ENCODE peak calls at places on chromosomes 2 and 18, in eight cellular contexts. D is GM23248, W is neural progenitor cell, H is OCI-LY7, C is SK-N-SH, B is HCT116, M is GM23338, Z is hepatocyte. U is an unnamed sample.

GRCh38 chr2:241123816-241124536 is 21.9 kb upstream of the MTERF4 start:
- DNase-seq in D (peak), W (no peak), H (no peak), C (no peak), B (no peak), M (no peak), Z (no peak), U (no peak)

GRCh38 chr2:84652430-84652829 is 136.1 kb downstream of the DNAH6 start:
- DNase-seq in D (no peak), W (no peak), H (no peak), C (no peak), B (no peak), M (no peak), Z (no peak), U (no peak)

GRCh38 chr18:49813071-49813320 is 337 bp downstream of the ACAA2 start:
- DNase-seq in D (peak), W (peak), H (peak), C (no peak), B (no peak), M (peak), Z (peak), U (no peak)

GRCh38 chr2:187994464-187995331 is 297.0 kb upstream of the GULP1 start:
- DNase-seq in D (peak), W (no peak), H (no peak), C (peak), B (no peak), M (no peak), Z (peak), U (no peak)

GRCh38 chr2:120678926-120679325 is 56.7 kb upstream of the GLI2 start:
- DNase-seq in D (no peak), W (no peak), H (no peak), C (no peak), B (no peak), M (no peak), Z (no peak), U (no peak)

GRCh38 chr2:237932731-237933131 is 34.1 kb upstream of the UBE2F start:
- DNase-seq in D (peak), W (no peak), H (no peak), C (no peak), B (no peak), M (no peak), Z (no peak), U (peak)

GRCh38 chr2:152525277-152525838 is 190.4 kb downstream of the FMNL2 start:
- DNase-seq in D (peak), W (no peak), H (no peak), C (no peak), B (no peak), M (no peak), Z (no peak), U (peak)

GRCh38 chr2:37326866-37327634 is 2.4 kb upstream of the PRKD3 start:
- DNase-seq in D (peak), W (no peak), H (no peak), C (no peak), B (no peak), M (no peak), Z (no peak), U (no peak)

GRCh38 chr2:51153236-51153635 is 121.3 kb upstream of the NRXN1 start:
- DNase-seq in D (no peak), W (no peak), H (no peak), C (no peak), B (no peak), M (no peak), Z (no peak), U (no peak)

GRCh38 chr2:121694398-121695178 is 42.1 kb downstream of the NIFK start:
- DNase-seq in D (peak), W (no peak), H (no peak), C (no peak), B (no peak), M (no peak), Z (no peak), U (peak)

GRCh38 chr2:238846503-238847431 is 1.1 kb upstream of the TWIST2 start:
- DNase-seq in D (peak), W (peak), H (no peak), C (no peak), B (no peak), M (peak), Z (peak), U (no peak)

GRCh38 chr2:74290466-74291216 is 52.6 kb downstream of the SLC4A5 start:
- DNase-seq in D (no peak), W (no peak), H (peak), C (no peak), B (no peak), M (no peak), Z (no peak), U (no peak)

GRCh38 chr2:240799183-240799740 is 20.8 kb downstream of the KIF1A start:
- DNase-seq in D (no peak), W (no peak), H (no peak), C (no peak), B (no peak), M (no peak), Z (no peak), U (no peak)

GRCh38 chr2:230868947-230869690 is 4.4 kb downstream of the ITM2C start:
- DNase-seq in D (no peak), W (peak), H (no peak), C (peak), B (no peak), M (peak), Z (no peak), U (no peak)

GRCh38 chr2:36165132-36165531 is 190.4 kb upstream of the CRIM1 start:
- DNase-seq in D (no peak), W (no peak), H (no peak), C (no peak), B (no peak), M (no peak), Z (no peak), U (no peak)

GRCh38 chr2:165313448-165313847 is 74.2 kb downstream of the SCN2A start:
- DNase-seq in D (no peak), W (no peak), H (no peak), C (no peak), B (no peak), M (no peak), Z (no peak), U (no peak)

GRCh38 chr2:181741756-181742155 is 61.4 kb upstream of the NEUROD1 start:
- DNase-seq in D (peak), W (no peak), H (no peak), C (no peak), B (no peak), M (no peak), Z (no peak), U (peak)

GRCh38 chr2:95275151-95275515 is 884 bp downstream of the PROM2 start:
- DNase-seq in D (no peak), W (no peak), H (no peak), C (no peak), B (no peak), M (no peak), Z (no peak), U (no peak)

GRCh38 chr2:158688722-158689121 is 106.4 kb upstream of the DAPL1 start:
- DNase-seq in D (peak), W (no peak), H (no peak), C (no peak), B (no peak), M (peak), Z (no peak), U (peak)

GRCh38 chr2:216064014-216064630 is 17.5 kb downstream of the PECR start:
- DNase-seq in D (peak), W (peak), H (no peak), C (no peak), B (no peak), M (peak), Z (no peak), U (no peak)

GRCh38 chr2:148978026-148978685 is 60.3 kb upstream of the LYPD6B start:
- DNase-seq in D (no peak), W (peak), H (peak), C (no peak), B (no peak), M (peak), Z (no peak), U (no peak)

GRCh38 chr2:54024576-54024975 is 53.8 kb upstream of the PSME4 start:
- DNase-seq in D (no peak), W (no peak), H (no peak), C (no peak), B (no peak), M (no peak), Z (no peak), U (no peak)

GRCh38 chr2:207416936-207417718 is 112.6 kb upstream of the CREB1 start:
- DNase-seq in D (peak), W (no peak), H (no peak), C (no peak), B (no peak), M (no peak), Z (no peak), U (peak)

GRCh38 chr2:165010556-165010955 is 55.2 kb upstream of the SLC38A11 start:
- DNase-seq in D (no peak), W (no peak), H (no peak), C (no peak), B (no peak), M (no peak), Z (no peak), U (no peak)

GRCh38 chr18:332007-332406 is 64.2 kb upstream of the THOC1 start:
- DNase-seq in D (no peak), W (no peak), H (no peak), C (no peak), B (no peak), M (no peak), Z (no peak), U (no peak)

GRCh38 chr18:4236940-4237686 is 218.0 kb downstream of the DLGAP1 start:
- DNase-seq in D (no peak), W (peak), H (no peak), C (no peak), B (no peak), M (peak), Z (no peak), U (no peak)

GRCh38 chr2:84906108-84906899 is 848 bp downstream of the TMSB10 start:
- DNase-seq in D (peak), W (peak), H (no peak), C (peak), B (no peak), M (no peak), Z (peak), U (no peak)

GRCh38 chr2:109270758-109271305 is 141.8 kb downstream of the SH3RF3 start:
- DNase-seq in D (no peak), W (no peak), H (no peak), C (no peak), B (no peak), M (no peak), Z (peak), U (peak)

GRCh38 chr18:5075297-5075696 is 121.8 kb downstream of the AKAIN1 start:
- DNase-seq in D (no peak), W (no peak), H (no peak), C (no peak), B (no peak), M (no peak), Z (no peak), U (no peak)

GRCh38 chr2:128408349-128409305 is 90.0 kb upstream of the HS6ST1 start:
- DNase-seq in D (peak), W (no peak), H (no peak), C (peak), B (no peak), M (no peak), Z (no peak), U (peak)

GRCh38 chr2:217900010-217900779 is 102.6 kb downstream of the TNS1 start:
- DNase-seq in D (peak), W (no peak), H (no peak), C (no peak), B (no peak), M (peak), Z (peak), U (peak)

GRCh38 chr2:137921062-137921461 is 43.2 kb upstream of the HNMT start:
- DNase-seq in D (no peak), W (no peak), H (no peak), C (no peak), B (no peak), M (no peak), Z (no peak), U (no peak)

GRCh38 chr2:227870710-227871374 is 589 bp upstream of the DAW1 start:
- DNase-seq in D (peak), W (no peak), H (no peak), C (no peak), B (no peak), M (peak), Z (peak), U (peak)

GRCh38 chr2:9167718-9168657 is 38.6 kb upstream of the ASAP2 start:
- DNase-seq in D (no peak), W (peak), H (no peak), C (no peak), B (no peak), M (no peak), Z (peak), U (no peak)

GRCh38 chr2:64922482-64923384 is 66.5 kb upstream of the SLC1A4 start:
- DNase-seq in D (no peak), W (peak), H (peak), C (no peak), B (no peak), M (peak), Z (no peak), U (no peak)

GRCh38 chr2:24077879-24078278 is 1.8 kb upstream of the SF3B6 start:
- DNase-seq in D (no peak), W (no peak), H (no peak), C (no peak), B (no peak), M (no peak), Z (no peak), U (no peak)

GRCh38 chr2:230230087-230230486 is 4.6 kb downstream of the SP140 start:
- DNase-seq in D (peak), W (no peak), H (no peak), C (no peak), B (no peak), M (peak), Z (no peak), U (peak)

GRCh38 chr2:27453968-27454367 is 11.8 kb downstream of the KRTCAP3 start:
- DNase-seq in D (no peak), W (no peak), H (no peak), C (no peak), B (no peak), M (peak), Z (no peak), U (no peak)

GRCh38 chr2:197782121-197782520 is 3.0 kb downstream of the BOLL start:
- DNase-seq in D (no peak), W (no peak), H (no peak), C (no peak), B (no peak), M (no peak), Z (no peak), U (no peak)

GRCh38 chr2:144530596-144530995 is 10.7 kb upstream of the ZEB2 start:
- DNase-seq in D (no peak), W (no peak), H (no peak), C (no peak), B (no peak), M (no peak), Z (no peak), U (peak)
- H3K4me3 ChIP-seq in D (no peak), W (no peak), H (no peak), C (no peak), B (no peak), M (no peak), Z (no peak), U (peak)

DNA sequence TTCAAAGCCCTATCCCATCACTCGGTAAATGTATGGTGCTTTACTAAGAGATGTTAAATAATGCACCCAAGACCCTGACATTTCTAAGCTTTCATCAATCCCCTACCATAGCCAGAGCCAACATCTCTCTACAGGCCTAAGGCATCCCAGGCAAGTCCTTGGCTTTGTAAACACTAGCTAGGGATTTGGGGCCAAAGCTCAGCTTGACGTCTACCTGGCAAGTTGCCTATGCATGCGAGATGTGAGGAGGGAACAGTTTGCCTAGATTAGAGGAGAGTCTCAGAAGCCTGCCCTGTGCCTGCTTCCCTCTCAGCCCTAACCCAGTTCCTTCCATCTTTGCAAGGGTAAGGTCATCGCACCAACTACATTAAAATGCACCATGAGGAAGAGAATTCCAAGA is 221.5 kb upstream of the NCKAP5 start:
- DNase-seq in D (no peak), W (no peak), H (no peak), C (no peak), B (no peak), M (no peak), Z (peak), U (no peak)
- TF ChIP-seq EZH2phosphoT487 in D (no peak), W (no peak), H (no peak), C (no peak), B (no peak), M (no peak), Z (no peak), U (no peak)

GRCh38 chr2:62504657-62505056 is 1.3 kb downstream of the TMEM17 start:
- DNase-seq in D (no peak), W (no peak), H (no peak), C (no peak), B (no peak), M (no peak), Z (no peak), U (no peak)

GRCh38 chr2:62501794-62502500 is 4.0 kb downstream of the TMEM17 start:
- DNase-seq in D (peak), W (no peak), H (no peak), C (peak), B (no peak), M (no peak), Z (no peak), U (peak)

GRCh38 chr2:62505649-62506420 is at the start of gene TMEM17:
- DNase-seq in D (peak), W (peak), H (peak), C (peak), B (peak), M (peak), Z (peak), U (peak)

GRCh38 chr2:62506421-62506750 is 391 bp upstream of the TMEM17 start:
- DNase-seq in D (no peak), W (no peak), H (no peak), C (no peak), B (no peak), M (no peak), Z (no peak), U (no peak)

DNA sequence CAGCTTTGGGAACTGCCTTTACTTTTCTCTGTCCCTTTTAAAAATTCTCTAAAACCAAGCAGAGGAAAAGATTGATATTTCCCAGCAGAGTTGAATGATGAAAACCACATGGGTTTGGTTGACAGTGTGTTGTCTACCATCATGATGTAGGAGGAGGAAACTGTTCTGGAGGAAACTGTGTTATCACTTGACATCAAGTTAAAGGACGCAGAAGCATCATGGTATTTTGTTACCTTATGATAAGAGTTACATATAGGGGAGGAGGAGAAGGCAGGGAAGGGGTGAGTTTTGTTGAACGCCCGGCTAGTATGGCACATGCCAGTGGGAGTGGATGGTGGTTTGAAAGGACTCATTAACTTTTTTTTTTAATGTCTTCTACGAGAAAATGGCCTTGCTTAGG is 886 bp downstream of the TMEM17 start:
- DNase-seq in D (no peak), W (no peak), H (no peak), C (no peak), B (no peak), M (no peak), Z (no peak), U (no peak)
- H3K4me3 ChIP-seq in D (peak), W (peak), H (peak), C (no peak), B (peak), M (peak), Z (no peak), U (peak)

DNA sequence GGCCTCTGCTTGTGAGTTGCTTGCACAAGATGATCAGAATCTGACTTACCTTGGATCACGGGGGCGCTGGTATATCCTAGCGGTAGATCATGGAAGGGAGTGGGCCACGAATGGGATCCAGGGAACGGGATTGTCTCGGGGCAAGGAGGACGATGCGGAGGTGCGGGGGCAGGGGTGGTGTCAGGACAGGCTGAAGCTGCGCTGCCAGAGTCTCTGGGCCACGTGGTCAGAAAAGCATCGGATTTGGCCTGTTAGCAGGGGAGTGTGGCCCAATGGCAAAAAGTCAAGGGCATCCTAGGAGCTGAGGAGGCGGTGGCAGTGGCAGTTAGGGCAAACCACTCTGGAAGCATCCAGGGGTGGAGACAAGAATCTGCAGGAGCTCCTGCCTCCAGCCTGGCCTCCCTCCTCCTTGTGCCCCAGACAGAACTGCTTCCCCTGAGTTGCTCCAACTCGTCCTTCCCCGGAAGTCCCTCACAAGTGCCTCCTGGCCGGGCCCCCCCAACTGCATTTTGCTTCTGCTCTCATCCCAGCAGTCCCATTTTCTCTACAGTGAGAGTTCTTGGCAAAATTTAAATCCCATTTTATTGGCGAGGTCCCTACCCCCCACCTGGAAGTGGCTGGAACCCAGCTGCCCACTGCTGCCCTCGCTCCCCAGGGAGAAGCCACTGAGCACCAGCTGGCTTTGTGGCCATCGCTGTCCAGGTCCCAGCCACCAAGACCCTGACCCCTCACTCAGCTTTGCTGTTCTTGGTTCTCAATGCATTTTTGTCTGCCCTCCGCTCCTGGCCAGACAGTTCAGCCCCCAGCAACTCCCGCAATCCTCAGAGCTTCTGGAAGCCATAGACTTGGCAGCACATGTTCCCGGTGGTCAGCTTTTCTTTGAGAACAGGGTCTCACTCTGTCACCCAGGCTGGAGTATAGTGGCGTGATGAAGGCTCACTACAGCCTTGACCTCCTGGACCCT is 5.6 kb upstream of the CCDC74B start:
- DNase-seq in D (no peak), W (no peak), H (no peak), C (no peak), B (no peak), M (peak), Z (no peak), U (no peak)
- TF ChIP-seq EZH2phosphoT487 in D (no peak), W (no peak), H (no peak), C (no peak), B (no peak), M (no peak), Z (no peak), U (no peak)

GRCh38 chr2:16221461-16222010 is 281.2 kb downstream of the MYCN start:
- DNase-seq in D (no peak), W (no peak), H (no peak), C (no peak), B (no peak), M (no peak), Z (no peak), U (no peak)
- H3K4me3 ChIP-seq in D (no peak), W (no peak), H (no peak), C (no peak), B (no peak), M (no peak), Z (no peak), U (no peak)

GRCh38 chr2:42931818-42932195 is 139.4 kb upstream of the HAAO start:
- DNase-seq in D (no peak), W (no peak), H (no peak), C (no peak), B (no peak), M (no peak), Z (no peak), U (no peak)
- TF ChIP-seq EZH2phosphoT487 in D (no peak), W (no peak), H (no peak), C (no peak), B (no peak), M (no peak), Z (no peak), U (no peak)

GRCh38 chr2:20062615-20063545 is 11.5 kb upstream of the LAPTM4A start:
- DNase-seq in D (peak), W (no peak), H (no peak), C (no peak), B (no peak), M (no peak), Z (peak), U (no peak)
- H3K4me3 ChIP-seq in D (no peak), W (no peak), H (no peak), C (no peak), B (no peak), M (no peak), Z (no peak), U (no peak)